ENCODE peak calls at places on chromosomes 13 and 19, in five cellular contexts. I is cardiac muscle cell, E is lower lobe of right lung, W is heart right ventricle, M is aorta. Y is an unnamed sample.

GRCh38 chr19:5480427-5480836 is 25.2 kb downstream of the ZNRF4 start:
- DNase-seq in I (peak; percentile 38), E (no peak), W (no peak), M (no peak), Y (no peak)

GRCh38 chr19:48372904-48373303 is 8.7 kb downstream of the SYNGR4 start:
- DNase-seq in I (no peak), E (no peak), W (no peak), M (no peak), Y (no peak)

GRCh38 chr19:8206147-8207087 is 2.8 kb upstream of the CERS4 start:
- DNase-seq in I (no peak), E (no peak), W (no peak), M (no peak), Y (no peak)

GRCh38 chr19:46383846-46384245 is 29.5 kb downstream of the CCDC8 start:
- DNase-seq in I (no peak), E (peak; percentile 18), W (no peak), M (no peak), Y (peak; percentile 46)

GRCh38 chr19:20359933-20360720 is 193.1 kb downstream of the ZNF486 start:
- DNase-seq in I (no peak), E (no peak), W (no peak), M (no peak), Y (no peak)

GRCh38 chr13:109767023-109767422 is 19.4 kb downstream of the IRS2 start:
- DNase-seq in I (no peak), E (no peak), W (no peak), M (no peak), Y (no peak)

GRCh38 chr19:3670258-3670795 is 29.9 kb downstream of the PIP5K1C start:
- DNase-seq in I (peak; percentile 95), E (no peak), W (peak; percentile 77), M (peak; percentile 92), Y (peak; percentile 89)

GRCh38 chr13:88887045-88887662 is 1216.0 kb downstream of the SLITRK5 start:
- DNase-seq in I (no peak), E (no peak), W (no peak), M (no peak), Y (no peak)

GRCh38 chr19:10074153-10074552 is 12.0 kb upstream of the SHFL start:
- DNase-seq in I (peak; percentile 36), E (no peak), W (no peak), M (no peak), Y (no peak)

GRCh38 chr13:109156181-109156935 is 526.9 kb downstream of the MYO16 start:
- DNase-seq in I (peak; percentile 88), E (no peak), W (peak; percentile 54), M (peak; percentile 63), Y (no peak)

GRCh38 chr13:30998548-30999140 is 66.2 kb downstream of the TEX26 start:
- DNase-seq in I (peak; percentile 32), E (no peak), W (no peak), M (no peak), Y (no peak)

GRCh38 chr13:20431687-20432384 is 93.8 kb downstream of the CRYL1 start:
- DNase-seq in I (no peak), E (no peak), W (no peak), M (no peak), Y (no peak)

GRCh38 chr19:16460454-16460853 is 11.3 kb downstream of the EPS15L1 start:
- DNase-seq in I (no peak), E (no peak), W (no peak), M (no peak), Y (no peak)

GRCh38 chr13:23799945-23800344 is 89.3 kb downstream of the MIPEP start:
- DNase-seq in I (peak; percentile 17), E (no peak), W (no peak), M (no peak), Y (no peak)

GRCh38 chr19:43651758-43652545 is 12.3 kb upstream of the CADM4 start:
- DNase-seq in I (peak; percentile 75), E (no peak), W (peak; percentile 35), M (no peak), Y (no peak)

GRCh38 chr19:16588089-16588823 is 16.0 kb upstream of the SLC35E1 start:
- DNase-seq in I (peak; percentile 49), E (no peak), W (peak; percentile 34), M (no peak), Y (no peak)

GRCh38 chr13:110562696-110563462 is 1.4 kb upstream of the RAB20 start:
- DNase-seq in I (no peak), E (no peak), W (no peak), M (no peak), Y (no peak)

GRCh38 chr13:90201198-90201597 is 1146.3 kb upstream of the MIR17HG start:
- DNase-seq in I (peak; percentile 40), E (no peak), W (no peak), M (no peak), Y (no peak)

GRCh38 chr13:82747948-82748347 is 1134.3 kb downstream of the SLITRK1 start:
- DNase-seq in I (peak; percentile 2), E (no peak), W (no peak), M (no peak), Y (no peak)

GRCh38 chr19:8361921-8362793 is 1.8 kb upstream of the ANGPTL4 start:
- DNase-seq in I (peak; percentile 99), E (peak; percentile 93), W (peak; percentile 93), M (peak; percentile 97), Y (peak; percentile 96)

GRCh38 chr13:31956944-31957644 is 74.5 kb upstream of the FRY start:
- DNase-seq in I (no peak), E (no peak), W (no peak), M (no peak), Y (no peak)

GRCh38 chr13:49869514-49869913 is 66.6 kb downstream of the SPRYD7 start:
- DNase-seq in I (peak; percentile 52), E (no peak), W (no peak), M (no peak), Y (no peak)

GRCh38 chr13:49561064-49561410 is 24.3 kb downstream of the RCBTB1 start:
- DNase-seq in I (peak; percentile 52), E (no peak), W (no peak), M (no peak), Y (no peak)

GRCh38 chr13:33758113-33758512 is 59.8 kb upstream of the RFC3 start:
- DNase-seq in I (no peak), E (no peak), W (no peak), M (no peak), Y (no peak)
- H3K27ac ChIP-seq in I (no peak overlapping the region), E (no peak overlapping the region), W (no peak overlapping the region), M (no peak overlapping the region), Y (no peak overlapping the region)

DNA sequence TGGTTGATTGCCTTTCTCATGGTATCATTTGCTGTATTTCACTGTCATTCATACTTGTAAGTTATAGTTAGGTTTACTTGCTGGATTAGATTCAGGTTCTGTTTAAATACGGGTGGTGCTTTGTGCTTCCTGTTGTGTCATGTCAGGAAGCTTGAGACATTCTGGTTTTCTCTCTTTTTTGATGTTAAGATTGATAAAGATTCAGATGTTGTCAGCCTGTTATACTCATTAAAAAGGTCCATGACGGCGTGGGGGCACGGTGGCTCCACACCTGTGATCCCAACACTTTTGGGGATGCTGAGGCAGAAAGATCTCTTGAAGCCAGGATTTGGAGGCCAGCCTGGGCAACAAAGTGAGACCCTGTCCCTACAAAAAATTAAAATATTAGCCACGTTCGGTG is 45.7 kb downstream of the NAA16 start:
- DNase-seq in I (no peak), E (no peak), W (no peak), M (no peak), Y (no peak)
- H3K27ac ChIP-seq in I (no peak overlapping the region), E (no peak overlapping the region), W (no peak overlapping the region), M (no peak overlapping the region), Y (no peak overlapping the region)

GRCh38 chr19:38709671-38710415 is 34.4 kb downstream of the CAPN12 start:
- DNase-seq in I (no peak), E (no peak), W (no peak), M (no peak), Y (no peak)
- H3K27ac ChIP-seq in I (peak overlapping the region; percentile 73), E (peak overlapping the region; percentile 41), W (peak overlapping the region; percentile 89), M (no peak overlapping the region), Y (peak overlapping the region; percentile 15)

GRCh38 chr13:25973576-25973975 is 78.2 kb downstream of the SHISA2 start:
- DNase-seq in I (no peak), E (no peak), W (no peak), M (no peak), Y (no peak)

GRCh38 chr13:25977671-25978070 is 74.1 kb downstream of the SHISA2 start:
- DNase-seq in I (no peak), E (no peak), W (no peak), M (no peak), Y (no peak)

GRCh38 chr13:25978961-25979360 is 72.9 kb downstream of the SHISA2 start:
- DNase-seq in I (no peak), E (no peak), W (no peak), M (no peak), Y (no peak)

GRCh38 chr13:25980255-25980654 is 71.6 kb downstream of the SHISA2 start:
- DNase-seq in I (peak; percentile 31), E (no peak), W (no peak), M (no peak), Y (no peak)

DNA sequence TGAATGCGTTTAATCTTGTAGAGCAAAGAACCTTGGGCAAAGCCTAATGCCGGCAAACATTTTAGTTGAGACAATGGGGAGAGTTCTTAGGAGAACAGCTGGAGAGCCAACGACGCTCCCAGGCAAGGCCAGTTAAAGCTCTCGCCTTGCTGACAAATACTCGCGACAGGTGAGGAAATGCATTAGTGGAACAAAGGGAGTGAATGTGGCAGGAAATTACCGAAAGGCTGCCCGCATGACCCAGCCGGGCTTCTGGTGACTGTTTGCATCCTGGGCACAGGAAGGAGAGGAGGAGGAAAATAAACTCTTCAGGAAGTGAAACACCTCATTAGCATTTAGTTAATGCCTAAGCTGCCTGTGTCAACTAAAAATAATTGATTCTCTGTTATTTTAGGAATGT is 74.6 kb downstream of the SHISA2 start:
- DNase-seq in I (no peak), E (no peak), W (no peak), M (no peak), Y (no peak)
- H3K27ac ChIP-seq in I (no peak overlapping the region), E (no peak overlapping the region), W (no peak overlapping the region), M (no peak overlapping the region), Y (no peak overlapping the region)

GRCh38 chr19:11736696-11737095 is 2.0 kb downstream of the ZNF823 start:
- DNase-seq in I (peak; percentile 46), E (no peak), W (peak; percentile 31), M (peak; percentile 76), Y (peak; percentile 64)

GRCh38 chr19:11737964-11738745 is 591 bp downstream of the ZNF823 start:
- DNase-seq in I (peak; percentile 27), E (peak; percentile 84), W (peak; percentile 31), M (peak; percentile 64), Y (peak; percentile 70)

GRCh38 chr19:11738746-11739620 is at the start of gene ZNF823:
- DNase-seq in I (peak; percentile 98), E (peak; percentile 97), W (peak; percentile 98), M (peak; percentile 99), Y (peak; percentile 100)

GRCh38 chr19:11729586-11729985 is 9.2 kb downstream of the ZNF823 start:
- DNase-seq in I (no peak), E (no peak), W (no peak), M (no peak), Y (no peak)

DNA sequence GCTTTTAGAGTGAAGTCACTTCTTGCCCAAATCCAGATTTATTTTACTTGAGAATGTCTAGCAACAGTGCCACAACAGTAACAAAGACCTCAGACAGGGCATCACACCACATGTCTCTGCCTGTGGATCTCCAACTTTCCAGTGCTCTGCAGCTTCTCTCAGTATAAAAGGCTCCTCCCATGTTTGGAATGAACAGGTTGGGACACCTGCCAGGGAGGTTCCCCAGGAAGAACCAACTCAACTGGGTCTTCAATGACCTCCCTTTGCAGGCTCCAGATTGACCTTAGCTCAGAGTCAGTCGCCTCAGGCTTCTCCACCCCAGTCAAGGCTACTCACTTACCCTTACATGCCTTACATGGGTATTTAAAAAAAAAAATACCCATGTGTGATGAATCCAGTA is 3.4 kb downstream of the ZNF823 start:
- DNase-seq in I (no peak), E (no peak), W (no peak), M (no peak), Y (no peak)
- H3K27ac ChIP-seq in I (no peak overlapping the region), E (no peak overlapping the region), W (no peak overlapping the region), M (no peak overlapping the region), Y (no peak overlapping the region)